ENCODE peak calls at places on chromosomes 12 and 14, in six cellular contexts. I is stimulated activated CD4-positive, alpha-beta T cell treated with anti-CD3 and anti-CD28 coated beads, Interleukin-1b, Interleukin-23, amount 100 ng/mL, for 24 hours; W is RKO; D is hepatocyte; X is frontal cortex; V is HS-5. A is an unnamed sample.
A peak's percentile ranks its signal among the peaks of the same experiment; 100 is the strongest.

GRCh38 chr14:99612737-99613330 is 8.8 kb upstream of the CCDC85C start:
- DNase-seq in I (no peak), W (no peak), D (peak; percentile 56), X (no peak), V (no peak), A (no peak)

GRCh38 chr12:93127582-93128331 is 198.7 kb upstream of the EEA1 start:
- DNase-seq in I (no peak), W (no peak), D (peak; percentile 88), X (no peak), V (no peak), A (no peak)

GRCh38 chr12:121582583-121583333 is 1.9 kb upstream of the KDM2B start:
- DNase-seq in I (no peak), W (no peak), D (no peak), X (no peak), V (peak; percentile 49), A (no peak)

GRCh38 chr12:2382391-2383155 is 329.8 kb downstream of the CACNA1C start:
- DNase-seq in I (no peak), W (no peak), D (no peak), X (no peak), V (no peak), A (no peak)

GRCh38 chr12:12717586-12718381 is 616 bp downstream of the CDKN1B start:
- DNase-seq in I (no peak), W (peak; percentile 65), D (peak; percentile 41), X (peak; percentile 54), V (no peak), A (no peak)

GRCh38 chr12:50201987-50202521 is 34.9 kb upstream of the CERS5 start:
- DNase-seq in I (no peak), W (no peak), D (peak; percentile 62), X (no peak), V (peak; percentile 97), A (no peak)

GRCh38 chr14:68941820-68942219 is 37.3 kb downstream of the ACTN1 start:
- DNase-seq in I (no peak), W (no peak), D (peak; percentile 57), X (no peak), V (peak; percentile 75), A (no peak)

GRCh38 chr12:62834971-62835547 is 99.9 kb downstream of the PPM1H start:
- DNase-seq in I (no peak), W (no peak), D (no peak), X (no peak), V (peak; percentile 14), A (no peak)

GRCh38 chr14:92121207-92121669 is 268 bp downstream of the NDUFB1 start:
- DNase-seq in I (no peak), W (peak; percentile 22), D (peak; percentile 45), X (peak; percentile 33), V (peak; percentile 8), A (no peak)